ENCODE peak calls at places on chromosomes 6 and 20, in eight cellular contexts. W, U, V, K, C, M, X and S are unnamed samples.

GRCh38 chr6:56842602-56843475 is 112.1 kb upstream of the BEND6 start:
- DNase-seq in K (peak; percentile 42), C (peak; percentile 37), U (no peak), V (no peak), X (peak; percentile 27), W (no peak), M (peak; percentile 87), S (no peak)

GRCh38 chr6:83167726-83168278 is 25.3 kb downstream of the PGM3 start:
- DNase-seq in C (no peak), K (no peak), U (no peak), W (no peak), X (no peak), V (no peak), M (no peak), S (no peak)

GRCh38 chr20:48820649-48820973 is 7.2 kb downstream of the PREX1 start:
- DNase-seq in M (no peak), W (no peak), C (no peak), K (no peak), U (no peak), V (no peak), X (no peak), S (no peak)

GRCh38 chr6:78551361-78551760 is 316.0 kb upstream of the IRAK1BP1 start:
- DNase-seq in K (no peak), C (no peak), M (no peak), V (no peak), W (no peak), X (no peak), U (no peak), S (no peak)

GRCh38 chr20:62025832-62026563 is 39.7 kb downstream of the TAF4 start:
- DNase-seq in U (peak; percentile 20), V (peak; percentile 32), M (peak; percentile 49), W (no peak), K (no peak), X (peak; percentile 47), C (no peak), S (peak; percentile 47)

GRCh38 chr6:136210450-136211165 is 39.5 kb downstream of the MTFR2 start:
- DNase-seq in C (no peak), W (no peak), V (no peak), M (no peak), X (peak; percentile 2), U (no peak), K (no peak), S (no peak)

GRCh38 chr6:170147056-170147787 is 143.7 kb downstream of the DLL1 start:
- DNase-seq in U (no peak), W (no peak), C (no peak), X (no peak), M (no peak), V (peak; percentile 72), K (peak; percentile 52), S (no peak)

GRCh38 chr20:8749101-8749500 is 319.8 kb upstream of the PLCB4 start:
- DNase-seq in U (no peak), M (no peak), C (no peak), K (no peak), V (no peak), X (no peak), W (no peak), S (no peak)

GRCh38 chr20:6959900-6960312 is 192.4 kb downstream of the BMP2 start:
- DNase-seq in C (no peak), V (no peak), X (no peak), K (no peak), U (no peak), W (no peak), M (no peak), S (no peak)

GRCh38 chr6:142613981-142614380 is 312.2 kb downstream of the ADGRG6 start:
- DNase-seq in C (no peak), V (no peak), M (no peak), K (no peak), U (no peak), W (no peak), X (peak; percentile 18), S (no peak)

GRCh38 chr6:165227644-165228329 is 81.6 kb downstream of the C6orf118 start:
- DNase-seq in V (no peak), W (no peak), C (no peak), X (no peak), U (no peak), M (no peak), K (no peak), S (peak; percentile 90)

GRCh38 chr6:26125015-26125690 is 37.9 kb downstream of the HFE start:
- DNase-seq in W (no peak), C (peak; percentile 35), X (peak; percentile 4), K (no peak), U (no peak), M (peak; percentile 38), V (no peak), S (no peak)

GRCh38 chr20:60209048-60209447 is 250.8 kb downstream of the CDH26 start:
- DNase-seq in M (no peak), U (no peak), X (no peak), K (no peak), V (no peak), W (no peak), C (no peak), S (no peak)

GRCh38 chr6:10146723-10147451 is 268.0 kb downstream of the TFAP2A start:
- DNase-seq in X (peak; percentile 45), U (no peak), W (no peak), C (no peak), K (no peak), M (peak; percentile 39), V (no peak), S (no peak)

GRCh38 chr6:4518506-4518905 is 257.7 kb upstream of the CDYL start:
- DNase-seq in C (no peak), V (no peak), M (no peak), X (peak; percentile 77), K (no peak), W (no peak), U (peak; percentile 46), S (peak; percentile 78)

GRCh38 chr6:52503853-52504777 is 72.7 kb downstream of the TRAM2 start:
- DNase-seq in C (peak; percentile 97), V (no peak), X (peak; percentile 85), K (peak; percentile 94), U (no peak), W (peak; percentile 98), M (no peak), S (peak; percentile 49)

GRCh38 chr6:46501136-46502089 is 10.2 kb upstream of the RCAN2 start:
- DNase-seq in U (no peak), M (no peak), W (no peak), C (no peak), V (no peak), K (no peak), X (peak; percentile 29), S (no peak)

GRCh38 chr20:50333856-50334255 is 143.2 kb downstream of the CEBPB start:
- DNase-seq in V (no peak), U (peak; percentile 56), C (no peak), X (peak; percentile 77), M (no peak), W (no peak), K (no peak), S (peak; percentile 76)

DNA sequence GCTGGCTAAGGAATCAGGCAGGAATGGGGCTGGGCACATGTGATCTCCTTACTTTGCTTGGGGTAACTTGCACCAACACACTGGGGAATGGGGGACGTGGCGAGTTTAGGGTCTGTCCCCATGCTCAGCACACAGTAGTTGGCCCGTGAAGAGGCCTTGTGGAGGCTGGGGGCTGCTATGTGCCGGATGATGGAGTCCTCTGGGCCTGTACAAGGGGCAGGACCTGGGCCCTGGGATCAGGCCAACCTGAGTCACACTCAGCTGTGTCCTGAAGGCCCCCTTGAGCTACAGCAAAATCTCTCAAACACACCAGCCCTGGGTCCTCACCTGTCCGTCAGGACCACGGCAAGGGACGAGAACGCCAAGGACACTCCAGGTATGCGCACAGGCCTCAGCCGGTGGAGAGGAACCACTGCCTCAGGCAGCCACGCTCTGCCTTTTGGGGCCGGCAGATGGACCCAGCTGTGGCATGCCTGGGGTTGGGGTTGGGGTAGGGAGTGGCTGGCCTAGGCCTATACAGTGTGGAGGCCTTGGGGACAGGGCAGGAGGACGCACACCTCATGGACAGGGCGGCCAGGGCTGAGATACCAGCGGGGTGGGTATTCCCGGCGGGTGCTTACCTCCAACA is 11.1 kb downstream of the UCKL1 start:
- DNase-seq in X (no peak), V (no peak), C (no peak), K (peak; percentile 38), U (no peak), W (no peak), M (no peak), S (no peak)
- H3K4me3 ChIP-seq in X (no peak overlapping the region), V (no peak overlapping the region), C (no peak overlapping the region), K (no peak overlapping the region), U (no peak overlapping the region), W (no peak overlapping the region), M (no peak overlapping the region), S (no peak overlapping the region)

GRCh38 chr6:149471801-149472200 is 13.0 kb downstream of the ZC3H12D start:
- DNase-seq in X (no peak), V (no peak), U (no peak), C (no peak), M (no peak), K (no peak), W (no peak), S (no peak)

GRCh38 chr6:149470948-149471347 is 13.9 kb downstream of the ZC3H12D start:
- DNase-seq in X (no peak), W (no peak), V (no peak), M (no peak), C (no peak), U (no peak), K (no peak), S (no peak)

GRCh38 chr6:149472241-149472640 is 12.6 kb downstream of the ZC3H12D start:
- DNase-seq in M (no peak), C (no peak), X (no peak), W (no peak), K (no peak), U (no peak), V (no peak), S (no peak)

GRCh38 chr6:149474108-149474935 is 10.5 kb downstream of the ZC3H12D start:
- DNase-seq in V (no peak), K (no peak), U (no peak), W (no peak), C (peak; percentile 60), X (no peak), M (no peak), S (no peak)

GRCh38 chr6:149473080-149474052 is 11.4 kb downstream of the ZC3H12D start:
- DNase-seq in V (no peak), C (peak; percentile 89), X (no peak), K (peak; percentile 58), U (no peak), M (no peak), W (no peak), S (no peak)
- H3K4me3 ChIP-seq in V (no peak overlapping the region), C (no peak overlapping the region), X (no peak overlapping the region), K (no peak overlapping the region), U (no peak overlapping the region), M (no peak overlapping the region), W (no peak overlapping the region), S (no peak overlapping the region)

GRCh38 chr6:43271103-43271815 is 26.8 kb upstream of the SLC22A7 start:
- DNase-seq in K (no peak), V (no peak), W (no peak), M (no peak), U (no peak), X (no peak), C (no peak), S (no peak)
- H3K4me3 ChIP-seq in K (no peak overlapping the region), V (no peak overlapping the region), W (no peak overlapping the region), M (no peak overlapping the region), U (no peak overlapping the region), X (no peak overlapping the region), C (no peak overlapping the region), S (no peak overlapping the region)

DNA sequence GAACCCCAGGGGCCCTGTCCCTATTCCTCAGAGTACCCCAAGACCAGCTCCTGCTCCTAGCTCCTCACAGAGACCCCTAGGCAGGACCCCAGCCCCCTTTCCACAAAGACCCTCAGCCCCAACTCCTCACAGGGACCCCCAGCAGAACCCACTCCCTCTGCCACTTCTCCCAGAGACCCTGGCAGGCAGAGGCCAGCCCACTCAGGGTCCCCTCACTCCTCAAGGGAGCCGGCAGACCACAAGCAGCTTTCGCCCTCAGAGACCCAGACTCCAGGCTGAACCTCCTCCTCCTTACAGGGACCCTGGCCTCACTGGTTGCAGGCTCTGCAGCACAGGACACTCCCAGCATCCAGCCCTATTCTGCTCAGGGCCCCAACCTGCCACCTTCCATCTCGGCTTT is 575 bp downstream of the SLC44A4 start:
- DNase-seq in X (no peak), U (no peak), C (no peak), K (no peak), M (no peak), V (no peak), W (no peak), S (no peak)
- H3K4me3 ChIP-seq in X (no peak overlapping the region), U (no peak overlapping the region), C (peak overlapping the region; percentile 25), K (no peak overlapping the region), M (no peak overlapping the region), V (no peak overlapping the region), W (no peak overlapping the region), S (no peak overlapping the region)